ENCODE peak calls at places on chromosomes 12 and 14, in eight cellular contexts. L is IMR-90; K is NCI-H1694 treated with DMSO at 0.1 percent for 48 hours; B is activated CD4-positive, alpha-beta T cell treated with anti-CD3 and anti-CD28 coated beads for 36 hours; D is EH; Y is stimulated activated CD8-positive, alpha-beta memory T cell treated with anti-CD3 and anti-CD28 coated beads, Interleukin-4, amount 100 ng/mL, for 24 hours; S is hepatocyte; N is ELR. F is an unnamed sample.

GRCh38 chr14:87044807-87045206 is 948.2 kb downstream of the GALC start:
- DNase-seq in K (no peak), N (no peak), L (no peak), S (no peak), B (no peak), Y (no peak), D (no peak), F (no peak)

GRCh38 chr14:100049220-100049619 is 16.0 kb upstream of the EVL start:
- DNase-seq in Y (no peak), S (no peak), N (peak), B (no peak), K (no peak), L (peak), D (peak), F (peak)

GRCh38 chr14:68841030-68841809 is 48.4 kb upstream of the ZFP36L1 start:
- DNase-seq in S (no peak), K (no peak), D (peak), L (peak), Y (no peak), N (peak), B (no peak), F (peak)

GRCh38 chr12:92290016-92290685 is 144.5 kb upstream of the BTG1 start:
- DNase-seq in S (no peak), D (peak), N (peak), B (no peak), K (no peak), L (peak), Y (no peak), F (peak)

GRCh38 chr12:23614280-23614679 is 335.2 kb downstream of the SOX5 start:
- DNase-seq in K (no peak), Y (no peak), D (no peak), N (no peak), S (no peak), B (no peak), L (no peak), F (no peak)

GRCh38 chr14:103023881-103024473 is 33.4 kb downstream of the CDC42BPB start:
- DNase-seq in B (no peak), K (no peak), D (peak), N (peak), L (peak), Y (no peak), S (no peak), F (peak)

GRCh38 chr12:33423706-33424105 is 15.9 kb downstream of the SYT10 start:
- DNase-seq in B (no peak), S (no peak), N (no peak), K (no peak), D (no peak), Y (no peak), L (no peak), F (no peak)

GRCh38 chr12:22858849-22859569 is 234.0 kb downstream of the ETNK1 start:
- DNase-seq in L (peak), N (peak), B (no peak), Y (no peak), K (no peak), S (peak), D (peak), F (peak)

GRCh38 chr14:53599221-53599945 is 357.2 kb downstream of the BMP4 start:
- DNase-seq in K (no peak), S (no peak), D (no peak), N (no peak), B (no peak), Y (no peak), L (peak), F (no peak)

GRCh38 chr14:99393059-99393655 is 87.5 kb downstream of the SETD3 start:
- DNase-seq in L (peak), S (peak), Y (no peak), D (peak), K (peak), N (peak), B (peak), F (peak)

GRCh38 chr12:94710933-94711332 is 60.6 kb upstream of the TMCC3 start:
- DNase-seq in K (peak), L (peak), N (peak), Y (no peak), D (peak), S (no peak), B (peak), F (peak)

GRCh38 chr14:106874365-106874764 is 1348.0 kb downstream of the TMEM121 start:
- DNase-seq in B (peak), D (no peak), N (no peak), L (no peak), S (no peak), Y (no peak), K (no peak), F (no peak)

GRCh38 chr12:130119241-130119861 is 42.9 kb upstream of the FZD10 start:
- DNase-seq in L (no peak), N (no peak), S (no peak), Y (no peak), B (peak), K (no peak), D (no peak), F (no peak)

F was measured in AG08395.